ENCODE peak calls at places on chromosome 2, in four cellular contexts. P, O, S and Z are unnamed samples.

GRCh38 chr2:39492095-39492590 is 55.1 kb upstream of the MAP4K3 start:
- DNase-seq in P (no peak), O (peak), S (no peak), Z (no peak)

GRCh38 chr2:193847991-193848390 is 1653.3 kb upstream of the TMEFF2 start:
- DNase-seq in P (no peak), O (no peak), S (no peak), Z (no peak)

GRCh38 chr2:207528980-207529329 is 807 bp upstream of the CREB1 start:
- DNase-seq in P (no peak), O (peak), S (peak), Z (no peak)

GRCh38 chr2:144111443-144111842 is 408.5 kb downstream of the ZEB2 start:
- DNase-seq in P (no peak), O (peak), S (no peak), Z (no peak)

GRCh38 chr2:198054299-198054698 is 249.9 kb downstream of the PLCL1 start:
- DNase-seq in P (no peak), O (peak), S (no peak), Z (no peak)

GRCh38 chr2:157789161-157789720 is 86.9 kb downstream of the ACVR1 start:
- DNase-seq in P (no peak), O (no peak), S (no peak), Z (peak)

GRCh38 chr2:23497063-23497462 is 112.1 kb downstream of the KLHL29 start:
- DNase-seq in P (no peak), O (peak), S (no peak), Z (no peak)

GRCh38 chr2:241773511-241774418 is 2.9 kb upstream of the GAL3ST2 start:
- DNase-seq in P (peak), O (no peak), S (no peak), Z (peak)

GRCh38 chr2:98915751-98916358 is 20.2 kb downstream of the CRACDL start:
- DNase-seq in P (no peak), O (peak), S (no peak), Z (no peak)

GRCh38 chr2:158556124-158556523 is 99.4 kb downstream of the PKP4 start:
- DNase-seq in P (no peak), O (no peak), S (no peak), Z (no peak)

GRCh38 chr2:205212357-205212756 is 469.9 kb upstream of the NRP2 start:
- DNase-seq in P (no peak), O (no peak), S (no peak), Z (no peak)

GRCh38 chr2:46847185-46847710 is 68.4 kb downstream of the MCFD2 start:
- DNase-seq in P (peak), O (peak), S (peak), Z (peak)

GRCh38 chr2:219155054-219155644 is 5.5 kb downstream of the NHEJ1 start:
- DNase-seq in P (no peak), O (peak), S (no peak), Z (no peak)

GRCh38 chr2:133717497-133717896 is 149.2 kb upstream of the NCKAP5 start:
- DNase-seq in P (no peak), O (no peak), S (no peak), Z (no peak)

GRCh38 chr2:212024040-212024439 is 514.6 kb downstream of the ERBB4 start:
- DNase-seq in P (no peak), O (no peak), S (no peak), Z (no peak)

GRCh38 chr2:32852821-32853220 is 93.9 kb upstream of the LTBP1 start:
- DNase-seq in P (no peak), O (no peak), S (no peak), Z (no peak)

GRCh38 chr2:86482034-86482433 is 40.9 kb downstream of the KDM3A start:
- DNase-seq in P (no peak), O (no peak), S (no peak), Z (no peak)

GRCh38 chr2:158835431-158835830 is 40.3 kb downstream of the DAPL1 start:
- DNase-seq in P (no peak), O (no peak), S (no peak), Z (no peak)

GRCh38 chr2:100554788-100555407 is 7.9 kb upstream of the PDCL3 start:
- DNase-seq in P (peak), O (no peak), S (no peak), Z (peak)

GRCh38 chr2:152718909-152719645 is 657 bp downstream of the ARL6IP6 start:
- DNase-seq in P (peak), O (peak), S (no peak), Z (no peak)

GRCh38 chr2:86000131-86000937 is 105.4 kb downstream of the POLR1A start:
- DNase-seq in P (no peak), O (no peak), S (no peak), Z (no peak)

GRCh38 chr2:69118609-69119008 is 105.6 kb downstream of the ANTXR1 start:
- DNase-seq in P (no peak), O (no peak), S (no peak), Z (no peak)

GRCh38 chr2:126264625-126265024 is 391.3 kb upstream of the GYPC start:
- DNase-seq in P (no peak), O (no peak), S (no peak), Z (no peak)

GRCh38 chr2:157036715-157037114 is 220.8 kb upstream of the GALNT5 start:
- DNase-seq in P (no peak), O (no peak), S (no peak), Z (no peak)

GRCh38 chr2:213991454-213992108 is 419.3 kb upstream of the VWC2L start:
- DNase-seq in P (no peak), O (no peak), S (no peak), Z (no peak)

GRCh38 chr2:30236591-30237245 is 5.4 kb downstream of the LBH start:
- DNase-seq in P (no peak), O (no peak), S (no peak), Z (no peak)

GRCh38 chr2:30237346-30238142 is 6.2 kb downstream of the LBH start:
- DNase-seq in P (no peak), O (no peak), S (no peak), Z (no peak)

GRCh38 chr2:30234180-30234971 is 3.0 kb downstream of the LBH start:
- DNase-seq in P (no peak), O (peak), S (peak), Z (no peak)

GRCh38 chr2:30235008-30235655 is 3.8 kb downstream of the LBH start:
- DNase-seq in P (no peak), O (no peak), S (no peak), Z (no peak)

GRCh38 chr2:30235859-30236535 is 4.7 kb downstream of the LBH start:
- DNase-seq in P (no peak), O (no peak), S (no peak), Z (no peak)
- H3K4me3 ChIP-seq in P (no peak), O (no peak), S (no peak), Z (no peak)

GRCh38 chr2:8087480-8087840 is 594.4 kb upstream of the ID2 start:
- DNase-seq in P (no peak), O (peak), S (no peak), Z (no peak)
- H3K4me3 ChIP-seq in P (no peak), O (no peak), S (no peak), Z (no peak)

DNA sequence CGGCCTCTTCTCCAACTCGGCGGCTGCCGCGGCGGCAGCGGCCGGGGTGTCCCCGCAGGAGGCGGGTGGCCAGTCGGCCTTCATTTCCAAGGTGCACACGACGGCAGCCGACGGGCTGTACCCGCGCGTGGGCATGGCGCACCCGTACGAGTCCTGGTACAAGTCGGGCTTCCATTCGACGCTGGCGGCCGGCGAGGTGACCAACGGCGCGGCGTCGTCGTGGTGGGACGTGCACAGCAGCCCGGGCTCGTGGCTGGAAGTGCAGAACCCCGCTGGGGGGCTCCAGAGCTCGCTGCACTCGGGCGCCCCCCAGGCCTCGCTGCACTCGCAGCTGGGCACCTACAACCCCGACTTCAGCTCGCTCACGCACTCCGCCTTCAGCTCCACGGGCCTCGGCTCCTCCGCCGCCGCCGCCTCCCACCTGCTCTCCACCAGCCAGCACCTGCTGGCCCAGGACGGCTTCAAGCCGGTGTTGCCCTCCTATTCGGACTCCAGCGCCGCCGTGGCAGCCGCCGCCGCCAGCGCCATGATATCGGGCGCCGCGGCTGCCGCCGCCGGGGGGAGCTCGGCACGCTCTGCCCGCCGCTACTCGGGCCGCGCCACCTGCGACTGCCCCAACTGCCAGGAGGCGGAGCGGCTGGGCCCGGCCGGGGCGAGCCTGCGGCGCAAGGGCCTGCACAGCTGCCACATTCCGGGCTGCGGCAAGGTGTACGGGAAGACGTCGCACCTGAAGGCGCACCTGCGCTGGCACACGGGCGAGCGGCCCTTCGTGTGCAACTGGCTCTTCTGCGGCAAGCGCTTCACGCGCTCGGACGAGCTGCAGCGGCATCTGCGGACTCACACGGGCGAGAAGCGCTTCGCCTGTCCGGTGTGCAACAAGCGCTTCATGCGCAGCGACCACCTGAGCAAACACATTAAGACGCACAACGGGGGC is 1.9 kb downstream of the SP9 start:
- DNase-seq in P (peak), O (no peak), S (peak), Z (peak)
- H3K4me3 ChIP-seq in P (no peak), O (no peak), S (peak), Z (peak)

GRCh38 chr2:109350526-109350925 is 221.5 kb downstream of the SH3RF3 start:
- DNase-seq in P (no peak), O (no peak), S (no peak), Z (no peak)
- H3K4me3 ChIP-seq in P (no peak), O (no peak), S (no peak), Z (no peak)

GRCh38 chr2:226638576-226638975 is 161.0 kb downstream of the IRS1 start:
- DNase-seq in P (no peak), O (no peak), S (no peak), Z (no peak)

GRCh38 chr2:226636586-226636985 is 163.0 kb downstream of the IRS1 start:
- DNase-seq in P (no peak), O (no peak), S (no peak), Z (no peak)

GRCh38 chr2:226631671-226632070 is 167.9 kb downstream of the IRS1 start:
- DNase-seq in P (no peak), O (peak), S (no peak), Z (peak)

GRCh38 chr2:226637383-226637782 is 162.2 kb downstream of the IRS1 start:
- DNase-seq in P (no peak), O (no peak), S (no peak), Z (no peak)

DNA sequence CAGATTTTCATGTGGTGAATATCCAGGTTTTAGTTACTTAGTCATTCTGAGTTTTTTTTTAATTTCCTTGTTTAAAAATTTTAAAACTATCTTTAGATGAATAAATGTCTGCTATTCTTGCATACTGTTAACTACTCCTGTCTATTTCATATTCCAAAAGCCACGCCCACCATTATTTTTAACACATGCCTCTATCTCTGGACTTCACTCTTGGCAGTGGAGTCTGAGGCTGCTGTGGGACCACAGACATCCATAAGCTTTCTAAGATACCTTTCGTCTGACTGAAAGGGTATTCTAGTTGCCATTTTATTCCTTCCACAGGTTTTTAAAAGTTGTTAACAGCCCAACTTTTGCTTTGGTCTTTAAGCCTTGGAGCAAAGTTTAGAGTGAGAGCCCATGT is 164.4 kb downstream of the IRS1 start:
- DNase-seq in P (no peak), O (no peak), S (no peak), Z (no peak)
- H3K4me3 ChIP-seq in P (no peak), O (no peak), S (no peak), Z (no peak)

GRCh38 chr2:234594715-234595114 is 97.8 kb upstream of the ARL4C start:
- DNase-seq in P (no peak), O (no peak), S (no peak), Z (no peak)
- H3K4me3 ChIP-seq in P (no peak), O (no peak), S (no peak), Z (no peak)

GRCh38 chr2:238456966-238457926 is 30.5 kb downstream of the ASB1 start:
- DNase-seq in P (no peak), O (peak), S (no peak), Z (no peak)

GRCh38 chr2:238461051-238461450 is 34.3 kb downstream of the ASB1 start:
- DNase-seq in P (no peak), O (no peak), S (no peak), Z (no peak)

GRCh38 chr2:238458641-238459040 is 31.9 kb downstream of the ASB1 start:
- DNase-seq in P (no peak), O (no peak), S (peak), Z (no peak)

GRCh38 chr2:238457927-238458324 is 31.2 kb downstream of the ASB1 start:
- DNase-seq in P (no peak), O (peak), S (no peak), Z (peak)

GRCh38 chr2:238459081-238459629 is 32.4 kb downstream of the ASB1 start:
- DNase-seq in P (no peak), O (peak), S (peak), Z (peak)
- H3K4me3 ChIP-seq in P (no peak), O (no peak), S (no peak), Z (no peak)

GRCh38 chr2:240559271-240559670 is 886 bp upstream of the DUSP28 start:
- DNase-seq in P (no peak), O (no peak), S (no peak), Z (no peak)
- H3K4me3 ChIP-seq in P (no peak), O (peak), S (peak), Z (no peak)

DNA sequence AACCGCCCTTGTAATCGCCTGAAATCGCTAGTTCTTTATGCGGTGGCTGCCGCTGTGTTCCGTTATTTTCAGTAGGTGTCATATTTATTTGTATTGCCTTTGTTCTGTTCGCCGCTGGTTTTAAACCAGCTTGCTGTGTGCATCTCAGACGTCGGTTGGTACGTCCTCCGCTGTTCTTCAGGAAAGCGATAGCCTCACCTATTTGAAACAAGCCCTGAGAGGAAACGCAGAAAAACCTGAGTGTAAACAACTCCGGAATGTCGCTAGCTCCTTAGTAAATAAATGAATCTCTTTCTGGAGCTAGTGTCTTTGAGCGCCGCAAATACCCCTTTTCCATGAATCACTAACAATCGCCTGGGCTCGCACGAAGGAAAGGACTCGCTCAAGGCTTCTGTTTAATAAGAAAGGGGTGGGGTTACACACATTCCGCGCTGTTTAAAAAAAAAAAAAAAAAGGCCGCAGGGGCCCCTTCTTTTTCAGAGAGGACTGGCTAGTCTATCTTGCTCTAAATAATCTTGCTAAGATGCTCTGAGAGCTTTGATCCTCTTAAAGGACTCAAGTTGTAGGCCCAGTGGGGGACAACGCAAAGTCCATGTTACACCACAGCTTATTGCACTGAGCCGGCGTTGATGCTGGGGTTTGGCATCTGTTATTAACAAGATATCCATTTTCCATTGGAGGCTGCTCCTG is 3.0 kb downstream of the HOXD8 start:
- DNase-seq in P (no peak), O (no peak), S (no peak), Z (no peak)
- H3K4me3 ChIP-seq in P (no peak), O (no peak), S (peak), Z (peak)

GRCh38 chr2:30346475-30347169 is 100.4 kb upstream of the LCLAT1 start:
- DNase-seq in P (no peak), O (peak), S (peak), Z (peak)
- H3K4me3 ChIP-seq in P (no peak), O (no peak), S (peak), Z (peak)